ENCODE peak calls at places on chromosomes 7 and 10, in four cellular contexts. R, S, P and D are unnamed samples.

GRCh38 chr7:100390286-100391028 is 17.2 kb downstream of the PILRA start:
- DNase-seq in R (no peak), S (no peak), P (no peak), D (no peak)

GRCh38 chr10:28180654-28181053 is 122.2 kb downstream of the MPP7 start:
- DNase-seq in R (peak), S (no peak), P (no peak), D (no peak)

GRCh38 chr7:156896388-156897022 is 3.5 kb upstream of the LMBR1 start:
- DNase-seq in R (no peak), S (no peak), P (no peak), D (no peak)

GRCh38 chr7:116497708-116498107 is 1.8 kb upstream of the CAV2 start:
- DNase-seq in R (peak), S (no peak), P (no peak), D (no peak)

GRCh38 chr10:119233123-119233820 is 25.9 kb downstream of the GRK5 start:
- DNase-seq in R (peak), S (no peak), P (no peak), D (no peak)

GRCh38 chr10:120387326-120387725 is 69.7 kb upstream of the PLPP4 start:
- DNase-seq in R (no peak), S (peak), P (no peak), D (peak)

GRCh38 chr10:121928528-121928884 is 675 bp upstream of the ATE1 start:
- DNase-seq in R (peak), S (no peak), P (no peak), D (no peak)

GRCh38 chr7:100088621-100089457 is at the start of gene COPS6:
- DNase-seq in R (peak), S (no peak), P (peak), D (no peak)

GRCh38 chr7:78265486-78265885 is 466.9 kb downstream of the PHTF2 start:
- DNase-seq in R (no peak), S (no peak), P (no peak), D (no peak)

GRCh38 chr10:122206471-122207065 is 64.5 kb upstream of the BTBD16 start:
- DNase-seq in R (peak), S (no peak), P (no peak), D (no peak)

GRCh38 chr10:30529373-30529998 is 95.5 kb downstream of the MAP3K8 start:
- DNase-seq in R (no peak), S (no peak), P (peak), D (no peak)

GRCh38 chr10:21173964-21174669 is 277.0 kb upstream of the NEBL start:
- DNase-seq in R (no peak), S (no peak), P (peak), D (no peak)

GRCh38 chr7:6403907-6404306 is 43.8 kb downstream of the DAGLB start:
- DNase-seq in R (no peak), S (no peak), P (no peak), D (no peak)

GRCh38 chr7:157072361-157072760 is 61.9 kb upstream of the MNX1 start:
- DNase-seq in R (no peak), S (no peak), P (no peak), D (no peak)

GRCh38 chr7:4683884-4684565 is 1.9 kb downstream of the FOXK1 start:
- DNase-seq in R (peak), S (peak), P (no peak), D (no peak)

GRCh38 chr7:25031432-25031831 is 51.5 kb upstream of the OSBPL3 start:
- DNase-seq in R (peak), S (no peak), P (no peak), D (no peak)

GRCh38 chr10:17989908-17990767 is 38.4 kb downstream of the SLC39A12 start:
- DNase-seq in R (peak), S (no peak), P (no peak), D (no peak)

GRCh38 chr10:31204090-31204489 is 114.9 kb upstream of the ZEB1 start:
- DNase-seq in R (peak), S (no peak), P (no peak), D (no peak)